ENCODE peak calls at places on chromosomes 13 and 19, in four cellular contexts. J is BE2C, N is EH, M is osteocyte. C is an unnamed sample.
A peak's percentile ranks its signal among the peaks of the same experiment; 100 is the strongest.

GRCh38 chr13:113058129-113058987 is 47.2 kb upstream of the F7 start:
- DNase-seq in M (no peak), J (no peak), N (no peak), C (no peak)

GRCh38 chr13:39036212-39036611 is 1.7 kb downstream of the PROSER1 start:
- DNase-seq in J (no peak), M (no peak), N (peak; percentile 13), C (peak; percentile 10)

GRCh38 chr19:11924886-11925583 is at the start of gene ZNF700:
- DNase-seq in J (peak; percentile 97), N (peak; percentile 93), M (peak; percentile 96), C (peak; percentile 80)

GRCh38 chr13:27556109-27556508 is 64.2 kb downstream of the LNX2 start:
- DNase-seq in M (peak; percentile 85), N (peak; percentile 69), J (no peak), C (peak; percentile 55)

GRCh38 chr19:10419200-10419645 is 1.1 kb upstream of the PDE4A start:
- DNase-seq in J (peak; percentile 67), N (peak; percentile 27), M (no peak), C (no peak)

GRCh38 chr13:28794370-28794769 is 25.8 kb upstream of the MTUS2 start:
- DNase-seq in N (no peak), M (no peak), J (no peak), C (no peak)

GRCh38 chr13:41995946-41996345 is 35.0 kb upstream of the VWA8 start:
- DNase-seq in M (no peak), J (peak; percentile 23), N (peak; percentile 26), C (no peak)

GRCh38 chr13:23656637-23657036 is 86.4 kb downstream of the TNFRSF19 start:
- DNase-seq in N (peak; percentile 63), M (no peak), J (no peak), C (peak; percentile 35)

GRCh38 chr19:35693835-35694599 is 10.3 kb upstream of the ZBTB32 start:
- DNase-seq in J (peak; percentile 90), M (peak; percentile 94), N (peak; percentile 87), C (peak; percentile 73)

GRCh38 chr19:39128511-39129079 is 3.0 kb downstream of the PAK4 start:
- DNase-seq in M (no peak), N (peak; percentile 24), J (no peak), C (no peak)

C was measured in fibroblast of the conjunctiva.